ENCODE peak calls at places on chromosomes 1 and 21, in seven cellular contexts. E is colonic mucosa, R is body of pancreas, K is lower lobe of right lung, S is upper lobe of right lung, M is brain microvascular endothelial cell, P is left ventricle myocardium inferior. F is an unnamed sample.

GRCh38 chr1:214493126-214493796 is 58.1 kb downstream of the PTPN14 start:
- DNase-seq in S (no peak), M (no peak), K (no peak), P (no peak), E (no peak), R (no peak), F (no peak)

GRCh38 chr1:58782308-58783089 is 1.3 kb downstream of the JUN start:
- DNase-seq in K (peak; percentile 81), S (peak; percentile 86), R (peak; percentile 72), M (no peak), E (peak; percentile 61), P (peak; percentile 56), F (peak; percentile 79)

GRCh38 chr1:153231363-153231762 is 14.0 kb downstream of the PRR9 start:
- DNase-seq in E (peak; percentile 52), M (no peak), S (no peak), K (no peak), P (no peak), R (no peak), F (no peak)

GRCh38 chr1:160095382-160096105 is 2.9 kb downstream of the IGSF8 start:
- DNase-seq in R (peak; percentile 14), M (no peak), P (no peak), K (no peak), S (peak; percentile 54), E (no peak), F (no peak)

GRCh38 chr1:219880765-219881457 is 47.4 kb downstream of the SLC30A10 start:
- DNase-seq in K (no peak), S (no peak), M (no peak), R (no peak), E (no peak), P (no peak), F (no peak)

GRCh38 chr1:23214640-23215039 is 2.7 kb downstream of the HTR1D start:
- DNase-seq in R (no peak), E (no peak), P (no peak), M (no peak), S (no peak), K (no peak), F (no peak)

GRCh38 chr1:54127594-54127993 is 25.2 kb downstream of the CDCP2 start:
- DNase-seq in P (no peak), M (no peak), K (no peak), R (no peak), E (no peak), S (no peak), F (no peak)

GRCh38 chr1:28508435-28508754 is 2.6 kb downstream of the RCC1 start:
- DNase-seq in P (no peak), E (no peak), M (no peak), K (no peak), S (no peak), R (no peak), F (no peak)

GRCh38 chr1:85088408-85088784 is 40.1 kb upstream of the MCOLN3 start:
- DNase-seq in K (no peak), M (no peak), R (no peak), E (no peak), S (no peak), P (no peak), F (no peak)

GRCh38 chr1:12013317-12013588 is 6.0 kb upstream of the MIIP start:
- DNase-seq in K (no peak), S (no peak), M (no peak), R (no peak), E (no peak), P (no peak), F (no peak)

GRCh38 chr1:18160290-18160942 is 52.8 kb downstream of the IGSF21 start:
- DNase-seq in S (peak; percentile 76), P (peak; percentile 28), E (peak; percentile 67), K (peak; percentile 77), R (peak; percentile 21), M (no peak), F (peak; percentile 89)

GRCh38 chr1:180643693-180644092 is 11.9 kb downstream of the XPR1 start:
- DNase-seq in E (no peak), S (no peak), P (no peak), M (no peak), K (no peak), R (peak; percentile 66), F (no peak)

GRCh38 chr1:73899311-73899710 is 298.7 kb downstream of the LRRIQ3 start:
- DNase-seq in M (no peak), K (no peak), S (no peak), R (no peak), E (no peak), P (no peak), F (no peak)

GRCh38 chr1:228150021-228150457 is 309 bp downstream of the GJC2 start:
- DNase-seq in E (peak; percentile 17), M (no peak), P (no peak), R (peak; percentile 5), K (no peak), S (peak; percentile 58), F (no peak)

GRCh38 chr1:38003261-38004250 is 1.8 kb downstream of the FHL3 start:
- DNase-seq in P (no peak), R (no peak), S (no peak), K (no peak), E (no peak), M (no peak), F (peak; percentile 49)

GRCh38 chr21:35682874-35683549 is 377.3 kb downstream of the SETD4 start:
- DNase-seq in M (no peak), R (no peak), E (no peak), S (no peak), K (no peak), P (no peak), F (no peak)

GRCh38 chr1:15949453-15950245 is 26.3 kb downstream of the ZBTB17 start:
- DNase-seq in S (peak; percentile 92), K (peak; percentile 91), E (peak; percentile 73), R (peak; percentile 93), P (peak; percentile 83), M (peak; percentile 97), F (peak; percentile 97)

GRCh38 chr1:115429884-115430283 is 91.8 kb upstream of the NGF start:
- DNase-seq in K (no peak), E (no peak), M (peak; percentile 28), R (no peak), S (no peak), P (no peak), F (no peak)

GRCh38 chr1:10634428-10635384 is 160.0 kb downstream of the PEX14 start:
- DNase-seq in K (no peak), M (no peak), R (no peak), E (no peak), P (no peak), S (no peak), F (no peak)

GRCh38 chr1:51690285-51690961 is 73.5 kb downstream of the OSBPL9 start:
- DNase-seq in M (peak; percentile 67), S (no peak), P (no peak), K (no peak), E (no peak), R (peak; percentile 18), F (no peak)

GRCh38 chr1:65467536-65467935 is 47.1 kb downstream of the LEPR start:
- DNase-seq in R (peak; percentile 70), M (peak; percentile 63), K (no peak), P (no peak), S (no peak), E (peak; percentile 60), F (no peak)

GRCh38 chr1:150262388-150263320 is 5.1 kb downstream of the CA14 start:
- DNase-seq in K (no peak), M (no peak), E (no peak), R (no peak), S (no peak), P (no peak), F (no peak)

GRCh38 chr1:209893751-209894150 is 44.3 kb upstream of the SYT14 start:
- DNase-seq in R (no peak), E (no peak), P (no peak), M (no peak), K (no peak), S (no peak), F (no peak)

GRCh38 chr1:43770111-43770510 is 62.8 kb downstream of the ST3GAL3 start:
- DNase-seq in E (no peak), R (no peak), P (no peak), K (no peak), M (no peak), S (no peak), F (no peak)

GRCh38 chr1:43766818-43767525 is 59.6 kb downstream of the ST3GAL3 start:
- DNase-seq in P (no peak), E (no peak), S (no peak), K (no peak), R (no peak), M (no peak), F (no peak)

GRCh38 chr1:43766086-43766784 is 58.9 kb downstream of the ST3GAL3 start:
- DNase-seq in R (no peak), K (peak; percentile 59), P (no peak), E (no peak), S (peak; percentile 66), M (no peak), F (no peak)

GRCh38 chr1:43768168-43768567 is 60.8 kb downstream of the ST3GAL3 start:
- DNase-seq in R (no peak), K (no peak), P (no peak), S (no peak), M (no peak), E (no peak), F (no peak)

GRCh38 chr1:43769350-43769908 is 62.1 kb downstream of the ST3GAL3 start:
- DNase-seq in E (no peak), S (no peak), M (no peak), R (no peak), P (no peak), K (no peak), F (no peak)
- H3K4me3 ChIP-seq in E (no peak overlapping the region), S (no peak overlapping the region), M (no peak overlapping the region), R (no peak overlapping the region), P (no peak overlapping the region), K (no peak overlapping the region), F (no peak overlapping the region)

GRCh38 chr21:37711294-37711844 is 204.9 kb downstream of the KCNJ6 start:
- DNase-seq in E (no peak), M (no peak), P (no peak), R (no peak), S (no peak), K (no peak), F (no peak)
- H3K27ac ChIP-seq in E (no peak overlapping the region), M (no peak overlapping the region), P (peak overlapping the region; percentile 73), R (no peak overlapping the region), S (no peak overlapping the region), K (no peak overlapping the region), F (peak overlapping the region; percentile 4)

GRCh38 chr21:44694776-44695175 is 2.2 kb upstream of the KRTAP10-12 start:
- DNase-seq in S (peak; percentile 48), E (no peak), K (no peak), P (no peak), R (no peak), M (no peak), F (no peak)
- H3K4me3 ChIP-seq in S (no peak overlapping the region), E (no peak overlapping the region), K (no peak overlapping the region), P (no peak overlapping the region), R (no peak overlapping the region), M (no peak overlapping the region), F (no peak overlapping the region)

DNA sequence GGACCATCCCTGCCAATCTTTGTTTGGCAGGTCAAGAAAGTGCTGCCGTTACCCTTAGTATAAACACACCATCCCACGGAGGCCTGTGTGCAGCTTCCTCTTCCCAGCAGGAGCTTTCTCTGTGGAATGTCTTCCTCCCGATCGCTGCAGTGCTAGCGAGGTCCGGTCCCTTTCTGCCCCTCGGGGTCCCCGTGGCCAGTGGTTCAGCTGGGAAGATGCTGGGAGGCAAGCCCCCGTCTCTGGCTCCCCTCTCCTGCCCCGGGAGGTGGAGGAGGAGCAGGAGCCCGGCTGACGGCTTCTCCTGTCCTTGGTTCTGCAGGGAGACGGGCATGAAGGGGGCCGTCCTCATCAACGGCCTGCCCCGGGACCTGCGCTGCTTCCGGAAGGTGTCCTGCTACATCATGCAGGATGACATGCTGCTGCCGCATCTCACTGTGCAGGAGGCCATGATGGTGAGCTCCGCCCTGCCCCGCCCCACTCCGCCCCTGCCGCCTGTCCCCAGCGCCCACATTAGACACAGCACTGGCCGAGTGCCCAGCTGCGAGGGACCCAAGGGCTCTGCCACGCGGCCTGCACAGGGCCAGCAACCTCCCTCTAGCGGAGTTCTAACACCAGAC is 42.1 kb downstream of the TFF3 start:
- DNase-seq in R (no peak), E (no peak), S (no peak), P (no peak), K (no peak), M (no peak), F (no peak)
- H3K27ac ChIP-seq in R (no peak overlapping the region), E (no peak overlapping the region), S (no peak overlapping the region), P (no peak overlapping the region), K (no peak overlapping the region), M (no peak overlapping the region), F (no peak overlapping the region)